ENCODE peak calls at places on chromosomes 3 and 15, in four cellular contexts. N is K562, U is HepG2, S is SK-N-SH. L is an unnamed sample.

GRCh38 chr3:60575726-60576272 is 675.5 kb downstream of the FHIT start:
- DNase-seq in N (no peak), U (no peak), S (no peak), L (no peak)

GRCh38 chr15:33729648-33730047 is 238.6 kb upstream of the CHRM5 start:
- DNase-seq in N (no peak), U (peak), S (peak), L (no peak)

GRCh38 chr3:32894977-32895376 is 56.5 kb upstream of the CCR4 start:
- DNase-seq in N (no peak), U (no peak), S (no peak), L (no peak)

GRCh38 chr3:188685789-188686188 is 486.0 kb upstream of the TPRG1 start:
- DNase-seq in N (no peak), U (no peak), S (no peak), L (no peak)

GRCh38 chr3:178456942-178457341 is 79.3 kb upstream of the KCNMB2 start:
- DNase-seq in N (no peak), U (no peak), S (no peak), L (no peak)

GRCh38 chr3:79167651-79168416 is 600.0 kb downstream of the ROBO1 start:
- DNase-seq in N (no peak), U (no peak), S (no peak), L (no peak)

GRCh38 chr3:180282386-180282785 is 245.6 kb upstream of the PEX5L start:
- DNase-seq in N (no peak), U (no peak), S (no peak), L (no peak)

GRCh38 chr15:25784141-25784540 is 79.0 kb downstream of the ATP10A start:
- DNase-seq in N (no peak), U (no peak), S (no peak), L (no peak)

GRCh38 chr3:195015021-195015420 is 255.9 kb downstream of the XXYLT1 start:
- DNase-seq in N (no peak), U (no peak), S (no peak), L (no peak)

GRCh38 chr15:50315814-50316630 is 39.0 kb downstream of the GABPB1 start:
- DNase-seq in N (peak), U (peak), S (peak), L (no peak)

GRCh38 chr15:74376226-74376625 is 8.8 kb upstream of the CYP11A1 start:
- DNase-seq in N (no peak), U (no peak), S (no peak), L (no peak)

GRCh38 chr15:89486726-89487050 is 9.7 kb downstream of the RHCG start:
- DNase-seq in N (peak), U (no peak), S (no peak), L (no peak)

GRCh38 chr3:136751259-136752045 is 726 bp downstream of the STAG1 start:
- DNase-seq in N (peak), U (peak), S (peak), L (no peak)

GRCh38 chr15:63191895-63192603 is 2.6 kb downstream of the RAB8B start:
- DNase-seq in N (peak), U (no peak), S (no peak), L (peak)

GRCh38 chr15:61309236-61310016 is 80.3 kb upstream of the RORA start:
- DNase-seq in N (no peak), U (no peak), S (no peak), L (no peak)

GRCh38 chr15:60933914-60934885 is 294.9 kb downstream of the RORA start:
- DNase-seq in N (no peak), U (no peak), S (no peak), L (no peak)

GRCh38 chr15:63499611-63500010 is 4.8 kb upstream of the USP3 start:
- DNase-seq in N (no peak), U (no peak), S (no peak), L (no peak)

GRCh38 chr3:1251282-1252060 is 158.6 kb downstream of the CNTN6 start:
- DNase-seq in N (no peak), U (no peak), S (no peak), L (no peak)
- TF ChIP-seq FOXM1 in N (no peak), U (no peak), S (no peak), L (no peak)

GRCh38 chr3:125375950-125376679 is 990 bp upstream of the ZNF148 start:
- DNase-seq in N (no peak), U (peak), S (peak), L (no peak)
- TF ChIP-seq RFX5 in N (no peak), U (no peak), S (no peak), L (no peak)

DNA sequence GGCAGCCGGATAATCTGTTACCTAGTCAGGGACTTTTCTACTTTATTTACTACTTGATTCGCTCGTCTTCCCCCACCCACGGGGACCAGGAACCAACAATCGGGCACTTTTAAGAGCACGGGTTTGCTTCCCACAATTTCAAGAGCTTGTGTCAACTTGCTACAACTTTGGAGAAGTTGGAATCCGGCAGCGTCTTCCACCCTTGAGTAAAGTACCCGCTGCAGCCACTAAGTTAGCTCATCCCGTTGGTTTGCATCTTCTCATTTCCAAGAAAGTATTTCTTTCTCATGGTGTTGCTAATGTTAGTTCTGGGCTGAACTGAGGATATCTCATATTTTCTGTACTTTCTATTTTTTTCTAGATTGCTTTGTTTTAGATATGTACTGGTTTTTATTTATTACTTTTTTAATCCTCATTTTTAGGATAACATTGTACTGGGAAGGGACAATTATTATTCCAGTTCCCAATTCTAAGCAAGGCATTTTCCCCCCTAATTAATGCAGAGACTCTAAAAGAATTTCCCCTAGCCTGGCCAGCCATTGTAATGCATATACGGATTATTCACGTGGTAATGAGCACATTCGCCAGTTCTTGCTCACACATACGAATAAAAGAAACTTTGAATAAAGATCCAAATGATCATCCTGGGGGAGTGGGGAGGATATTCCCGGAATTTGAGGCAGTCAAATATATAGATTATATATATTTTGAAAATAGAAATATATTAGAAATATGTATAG is 4.0 kb downstream of the SOX2 start:
- DNase-seq in N (no peak), U (no peak), S (no peak), L (no peak)
- TF ChIP-seq FOXM1 in N (no peak), U (no peak), S (no peak), L (no peak)

DNA sequence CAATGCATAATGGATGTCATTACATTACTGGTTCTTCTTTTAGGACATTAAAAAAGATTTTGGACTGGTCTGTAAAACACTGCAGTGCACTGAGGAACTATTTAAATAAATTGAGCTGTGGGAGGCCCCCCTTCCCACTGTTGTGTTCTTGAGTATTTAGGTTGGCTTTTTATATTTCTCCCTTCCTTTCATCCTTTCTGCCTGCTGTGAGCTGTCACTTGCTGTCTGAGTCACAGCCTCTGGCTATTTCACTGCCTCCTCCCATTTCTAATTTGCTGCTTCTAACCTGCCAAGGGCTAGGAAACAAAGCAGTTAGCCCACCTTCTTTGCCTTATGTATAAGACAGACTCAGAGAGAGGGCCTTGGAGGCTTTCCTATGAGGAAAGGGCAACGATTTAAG is 89.0 kb upstream of the FNDC3B start:
- DNase-seq in N (no peak), U (peak), S (peak), L (no peak)
- TF ChIP-seq RFX5 in N (no peak), U (no peak), S (no peak), L (no peak)

GRCh38 chr15:41799488-41799805 is 25.2 kb downstream of the MAPKBP1 start:
- DNase-seq in N (no peak), U (no peak), S (no peak), L (peak)
- TF ChIP-seq FOXM1 in N (no peak), U (no peak), S (no peak), L (no peak)

DNA sequence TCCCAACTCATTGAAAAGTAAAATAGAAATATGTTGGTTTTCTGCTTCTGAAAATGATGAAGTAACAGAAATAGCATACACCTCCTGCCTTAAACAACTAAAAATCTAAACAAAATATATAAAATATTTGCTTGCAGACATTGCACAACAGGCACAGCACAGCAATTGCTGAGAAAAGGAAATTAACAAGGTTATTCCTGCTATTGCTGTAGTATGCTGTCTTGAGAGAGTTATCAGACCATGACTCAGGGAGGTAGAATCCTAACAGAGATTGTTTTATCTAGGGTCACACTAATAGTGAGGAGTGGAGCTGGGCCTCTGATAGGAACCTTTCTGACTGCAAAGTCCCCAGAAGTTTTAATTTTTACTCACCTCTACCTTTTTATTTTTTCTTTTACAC is 72.6 kb downstream of the ZBTB20 start:
- DNase-seq in N (no peak), U (no peak), S (no peak), L (no peak)
- TF ChIP-seq RFX5 in N (no peak), U (no peak), S (no peak), L (no peak)

L was measured in GM12878.